ENCODE peak calls at places on chromosomes 1 and 21, in ten cellular contexts. K is sigmoid colon, H is prostate gland, T is endothelial cell of umbilical vein, S is stomach, R is HCT116, V is breast epithelium, C is vagina, E is K562, D is suprapubic skin. Q is an unnamed sample.

GRCh38 chr1:183454377-183454776 is 17.9 kb upstream of the SMG7 start:
- DNase-seq in K (no peak), H (no peak), T (no peak), S (no peak), R (no peak), V (no peak), C (no peak), E (no peak), D (no peak), Q (no peak)

GRCh38 chr1:31084782-31085569 is 19.5 kb upstream of the PUM1 start:
- DNase-seq in K (no peak), H (no peak), T (no peak), S (no peak), R (no peak), V (no peak), C (no peak), E (peak; percentile 49), D (no peak), Q (no peak)

GRCh38 chr1:159448181-159448580 is 8.7 kb downstream of the OR10J1 start:
- DNase-seq in K (no peak), H (no peak), T (peak; percentile 65), S (no peak), R (no peak), V (no peak), C (no peak), E (no peak), D (no peak), Q (no peak)

GRCh38 chr1:41496080-41497055 is 11.9 kb upstream of the EDN2 start:
- DNase-seq in K (peak; percentile 97), H (peak; percentile 93), T (peak; percentile 60), S (peak; percentile 92), R (peak; percentile 73), V (peak; percentile 92), C (no peak), E (peak; percentile 92), D (peak; percentile 93), Q (no peak)

GRCh38 chr1:203628185-203628996 is 1.8 kb downstream of the ATP2B4 start:
- DNase-seq in K (peak; percentile 86), H (no peak), T (peak; percentile 69), S (no peak), R (no peak), V (no peak), C (no peak), E (no peak), D (no peak), Q (no peak)

GRCh38 chr1:4379451-4380175 is 274.8 kb upstream of the AJAP1 start:
- DNase-seq in K (no peak), H (no peak), T (no peak), S (no peak), R (no peak), V (no peak), C (no peak), E (no peak), D (no peak), Q (no peak)

GRCh38 chr1:181251001-181251712 is 162.7 kb downstream of the IER5 start:
- DNase-seq in K (no peak), H (peak; percentile 74), T (peak; percentile 75), S (peak; percentile 26), R (peak; percentile 67), V (peak; percentile 23), C (no peak), E (no peak), D (no peak), Q (no peak)

GRCh38 chr1:222788328-222789156 is 26.3 kb upstream of the DISP1 start:
- DNase-seq in K (no peak), H (no peak), T (no peak), S (no peak), R (no peak), V (no peak), C (no peak), E (no peak), D (no peak), Q (no peak)

GRCh38 chr1:54338479-54338878 is 67.7 kb downstream of the SSBP3 start:
- DNase-seq in K (no peak), H (no peak), T (no peak), S (no peak), R (no peak), V (no peak), C (no peak), E (no peak), D (no peak), Q (no peak)

GRCh38 chr1:191558389-191558788 is 599.9 kb upstream of the RGS18 start:
- DNase-seq in K (no peak), H (no peak), T (no peak), S (no peak), R (no peak), V (no peak), C (no peak), E (no peak), D (no peak), Q (no peak)

GRCh38 chr1:17873007-17873675 is 118.0 kb downstream of the ACTL8 start:
- DNase-seq in K (no peak), H (no peak), T (no peak), S (no peak), R (no peak), V (no peak), C (no peak), E (no peak), D (no peak), Q (no peak)

GRCh38 chr1:81803423-81804103 is 2.8 kb downstream of the ADGRL2 start:
- DNase-seq in K (no peak), H (peak; percentile 20), T (peak; percentile 54), S (no peak), R (no peak), V (no peak), C (no peak), E (no peak), D (no peak), Q (no peak)

GRCh38 chr1:164132001-164132400 is 427.0 kb upstream of the PBX1 start:
- DNase-seq in K (no peak), H (no peak), T (no peak), S (no peak), R (no peak), V (no peak), C (no peak), E (no peak), D (no peak), Q (no peak)

GRCh38 chr1:37478890-37479254 is 4.5 kb downstream of the ZC3H12A start:
- DNase-seq in K (no peak), H (no peak), T (no peak), S (no peak), R (no peak), V (no peak), C (no peak), E (no peak), D (peak; percentile 58), Q (no peak)

GRCh38 chr1:46546210-46546609 is 5.2 kb downstream of the KNCN start:
- DNase-seq in K (no peak), H (no peak), T (no peak), S (no peak), R (no peak), V (no peak), C (no peak), E (no peak), D (no peak), Q (no peak)
- TF ChIP-seq POLR2AphosphoS5 in K (no peak), H (no peak), T (no peak), S (no peak), R (no peak), V (no peak), C (no peak), E (no peak), D (no peak), Q (no peak)

GRCh38 chr21:35904995-35905972 is 155.0 kb downstream of the SETD4 start:
- DNase-seq in K (no peak), H (no peak), T (peak; percentile 56), S (no peak), R (no peak), V (no peak), C (no peak), E (no peak), D (no peak), Q (no peak)
- H3K4me3 ChIP-seq in K (no peak overlapping the region), H (no peak overlapping the region), T (no peak overlapping the region), S (no peak overlapping the region), R (no peak overlapping the region), V (no peak overlapping the region), C (no peak overlapping the region), E (no peak overlapping the region), D (no peak overlapping the region), Q (no peak overlapping the region)

GRCh38 chr1:202084791-202085681 is 37.7 kb upstream of the GPR37L1 start:
- DNase-seq in K (no peak), H (peak; percentile 76), T (no peak), S (peak; percentile 62), R (peak; percentile 87), V (peak; percentile 87), C (no peak), E (no peak), D (no peak), Q (no peak)
- TF ChIP-seq POLR2AphosphoS5 in K (no peak), H (peak; percentile 58), T (no peak), S (no peak), R (peak; percentile 1), V (no peak), C (no peak), E (no peak), D (no peak), Q (no peak)

GRCh38 chr1:110455151-110455550 is 4.2 kb downstream of the PROK1 start:
- DNase-seq in K (no peak), H (no peak), T (no peak), S (no peak), R (no peak), V (no peak), C (no peak), E (peak; percentile 45), D (no peak), Q (no peak)
- H3K4me3 ChIP-seq in K (no peak overlapping the region), H (no peak overlapping the region), T (no peak overlapping the region), S (no peak overlapping the region), R (no peak overlapping the region), V (no peak overlapping the region), C (no peak overlapping the region), E (no peak overlapping the region), D (no peak overlapping the region), Q (no peak overlapping the region)

GRCh38 chr1:111203681-111204210 is 3.3 kb upstream of the DENND2D start:
- DNase-seq in K (peak; percentile 84), H (peak; percentile 69), T (no peak), S (peak; percentile 89), R (peak; percentile 51), V (peak; percentile 75), C (no peak), E (no peak), D (peak; percentile 90), Q (no peak)
- TF ChIP-seq POLR2AphosphoS5 in K (no peak), H (no peak), T (no peak), S (peak; percentile 48), R (peak; percentile 81), V (no peak), C (no peak), E (no peak), D (no peak), Q (no peak)

GRCh38 chr1:165875604-165876003 is 48.2 kb downstream of the UCK2 start:
- DNase-seq in K (no peak), H (no peak), T (no peak), S (no peak), R (no peak), V (no peak), C (no peak), E (no peak), D (no peak), Q (no peak)
- H3K4me3 ChIP-seq in K (no peak overlapping the region), H (no peak overlapping the region), T (no peak overlapping the region), S (no peak overlapping the region), R (no peak overlapping the region), V (no peak overlapping the region), C (no peak overlapping the region), E (no peak overlapping the region), D (no peak overlapping the region), Q (no peak overlapping the region)